ENCODE peak calls at places on chromosomes 2 and 18, in four cellular contexts. J is AG09319, L is OCI-LY7, I is NCI-H1436. G is an unnamed sample.

GRCh38 chr2:95316466-95317122 is 19.4 kb downstream of the KCNIP3 start:
- DNase-seq in J (no peak), L (no peak), I (no peak), G (no peak)

GRCh38 chr2:47235127-47235526 is 80.0 kb upstream of the STPG4 start:
- DNase-seq in J (no peak), L (no peak), I (no peak), G (no peak)

GRCh38 chr2:16149349-16150243 is 209.2 kb downstream of the MYCN start:
- DNase-seq in J (no peak), L (no peak), I (no peak), G (peak; percentile 0)

GRCh38 chr2:171102802-171103201 is 57.9 kb downstream of the TLK1 start:
- DNase-seq in J (no peak), L (no peak), I (peak; percentile 66), G (no peak)

GRCh38 chr18:63161032-63161727 is 158.4 kb downstream of the BCL2 start:
- DNase-seq in J (no peak), L (peak; percentile 42), I (no peak), G (peak; percentile 60)

GRCh38 chr2:64019083-64019974 is at the start of gene VPS54:
- DNase-seq in J (no peak), L (peak; percentile 72), I (no peak), G (peak; percentile 68)

GRCh38 chr2:237497009-237497819 is 10.2 kb downstream of the MLPH start:
- DNase-seq in J (peak; percentile 32), L (no peak), I (no peak), G (no peak)

GRCh38 chr2:79612999-79613398 is 100.1 kb downstream of the CTNNA2 start:
- DNase-seq in J (no peak), L (no peak), I (no peak), G (no peak)

GRCh38 chr2:219490186-219490585 is 8.5 kb upstream of the GMPPA start:
- DNase-seq in J (no peak), L (no peak), I (no peak), G (no peak)

GRCh38 chr2:85120363-85120762 is 12.8 kb upstream of the TCF7L1 start:
- DNase-seq in J (no peak), L (no peak), I (no peak), G (no peak)

GRCh38 chr2:10303634-10304378 is 1.1 kb downstream of the HPCAL1 start:
- DNase-seq in J (no peak), L (peak; percentile 59), I (no peak), G (peak; percentile 77)

GRCh38 chr18:48961547-48961946 is 10.8 kb upstream of the SMAD7 start:
- DNase-seq in J (no peak), L (no peak), I (no peak), G (no peak)

GRCh38 chr2:18559531-18559930 is 922 bp downstream of the RDH14 start:
- DNase-seq in J (no peak), L (no peak), I (no peak), G (no peak)

GRCh38 chr2:39738941-39739340 is 40.1 kb downstream of the THUMPD2 start:
- DNase-seq in J (no peak), L (no peak), I (no peak), G (no peak)

GRCh38 chr2:48341556-48342133 is 188.3 kb upstream of the STON1 start:
- DNase-seq in J (no peak), L (no peak), I (no peak), G (no peak)

GRCh38 chr2:195648780-195649179 is 8.2 kb upstream of the SLC39A10 start:
- DNase-seq in J (no peak), L (no peak), I (no peak), G (peak; percentile 20)

GRCh38 chr18:9082763-9083510 is 19.6 kb upstream of the NDUFV2 start:
- DNase-seq in J (no peak), L (peak; percentile 38), I (no peak), G (peak; percentile 97)

GRCh38 chr2:172350844-172351480 is 76.4 kb upstream of the ITGA6 start:
- DNase-seq in J (no peak), L (no peak), I (no peak), G (no peak)

GRCh38 chr2:46535360-46535759 is 56.0 kb downstream of the TMEM247 start:
- DNase-seq in J (no peak), L (peak; percentile 55), I (no peak), G (peak; percentile 33)

GRCh38 chr2:29114841-29115609 is at the start of gene CLIP4:
- DNase-seq in J (peak; percentile 20), L (no peak), I (no peak), G (peak; percentile 30)

GRCh38 chr2:138321458-138321857 is 180.1 kb upstream of the SPOPL start:
- DNase-seq in J (no peak), L (no peak), I (peak; percentile 72), G (no peak)

GRCh38 chr2:144414324-144414845 is 105.5 kb downstream of the ZEB2 start:
- DNase-seq in J (peak; percentile 82), L (no peak), I (no peak), G (no peak)

GRCh38 chr2:109226128-109226527 is 97.1 kb downstream of the SH3RF3 start:
- DNase-seq in J (no peak), L (no peak), I (no peak), G (no peak)

GRCh38 chr2:136098441-136098840 is 19.5 kb downstream of the CXCR4 start:
- DNase-seq in J (no peak), L (no peak), I (no peak), G (no peak)

GRCh38 chr2:24313744-24314632 is 46.3 kb downstream of the ITSN2 start:
- DNase-seq in J (no peak), L (no peak), I (no peak), G (no peak)

GRCh38 chr2:54470241-54470938 is 14.3 kb downstream of the SPTBN1 start:
- DNase-seq in J (no peak), L (no peak), I (no peak), G (no peak)

GRCh38 chr2:70094978-70095832 is 7.9 kb downstream of the PCBP1 start:
- DNase-seq in J (no peak), L (peak; percentile 94), I (no peak), G (peak; percentile 91)

GRCh38 chr2:191675807-191676667 is 1.9 kb upstream of the NABP1 start:
- DNase-seq in J (no peak), L (peak; percentile 89), I (no peak), G (peak; percentile 93)